ENCODE peak calls at places on chromosomes 2 and 18, in six cellular contexts. A is heart right ventricle, S is endothelial cell, G is foreskin fibroblast, X is Caki2, O is Kasumi-1. D is an unnamed sample.

GRCh38 chr18:11994708-11995444 is 13.6 kb downstream of the IMPA2 start:
- DNase-seq in A (no peak), S (peak), G (peak), X (peak), O (no peak), D (no peak)

GRCh38 chr18:26963292-26963691 is 97.8 kb upstream of the AQP4 start:
- DNase-seq in A (no peak), S (no peak), G (peak), X (no peak), O (peak), D (no peak)

GRCh38 chr18:3015203-3015590 is 2.3 kb upstream of the LPIN2 start:
- DNase-seq in A (no peak), S (no peak), G (peak), X (peak), O (no peak), D (no peak)

GRCh38 chr2:224729435-224729834 is 13.3 kb upstream of the CCDC195 start:
- DNase-seq in A (no peak), S (no peak), G (no peak), X (no peak), O (no peak), D (no peak)

GRCh38 chr2:404581-404980 is 116.7 kb upstream of the ALKAL2 start:
- DNase-seq in A (no peak), S (no peak), G (no peak), X (no peak), O (no peak), D (no peak)

GRCh38 chr2:119879502-119879901 is 119.8 kb downstream of the PTPN4 start:
- DNase-seq in A (no peak), S (no peak), G (no peak), X (no peak), O (no peak), D (no peak)

GRCh38 chr2:44191739-44192138 is 23.1 kb downstream of the PPM1B start:
- DNase-seq in A (no peak), S (no peak), G (no peak), X (no peak), O (no peak), D (no peak)

GRCh38 chr2:189698020-189698887 is 23.8 kb downstream of the ANKAR start:
- DNase-seq in A (peak), S (no peak), G (peak), X (peak), O (peak), D (no peak)

GRCh38 chr2:71613953-71614925 is 160.9 kb downstream of the DYSF start:
- DNase-seq in A (peak), S (peak), G (no peak), X (no peak), O (no peak), D (peak)

GRCh38 chr2:230909841-230910545 is 15.0 kb downstream of the GPR55 start:
- DNase-seq in A (no peak), S (no peak), G (no peak), X (no peak), O (no peak), D (no peak)

GRCh38 chr2:163191372-163191771 is 352.8 kb upstream of the KCNH7 start:
- DNase-seq in A (no peak), S (peak), G (peak), X (peak), O (peak), D (no peak)

GRCh38 chr2:31207790-31208189 is 9.5 kb downstream of the CAPN14 start:
- DNase-seq in A (no peak), S (no peak), G (no peak), X (no peak), O (no peak), D (no peak)

GRCh38 chr2:217309056-217309455 is 449.2 kb upstream of the TNP1 start:
- DNase-seq in A (no peak), S (no peak), G (no peak), X (no peak), O (no peak), D (no peak)

GRCh38 chr2:237154050-237154638 is 68.5 kb downstream of the COPS8 start:
- DNase-seq in A (no peak), S (peak), G (peak), X (no peak), O (peak), D (peak)

GRCh38 chr18:76436342-76436741 is 58.7 kb downstream of the ZNF516 start:
- DNase-seq in A (no peak), S (no peak), G (no peak), X (no peak), O (no peak), D (no peak)

D was measured in ureter.